ENCODE peak calls at places on chromosomes 11 and 22, in seven cellular contexts. D, S, V, G, X, U and C are unnamed samples.

GRCh38 chr11:64598797-64599697 is 8.0 kb downstream of the SLC22A12 start:
- DNase-seq in D (no peak), S (no peak), V (no peak), G (no peak), X (no peak), U (no peak), C (no peak)

GRCh38 chr22:35140879-35141745 is 75.2 kb downstream of the ISX start:
- DNase-seq in D (no peak), S (no peak), V (no peak), G (peak), X (no peak), U (no peak), C (no peak)

GRCh38 chr11:65204646-65205601 is 23.2 kb downstream of the CAPN1 start:
- DNase-seq in D (peak), S (peak), V (peak), G (peak), X (peak), U (peak), C (peak)

GRCh38 chr11:28110108-28110838 is 2.1 kb downstream of the METTL15 start:
- DNase-seq in D (peak), S (peak), V (peak), G (peak), X (peak), U (peak), C (peak)

GRCh38 chr22:24543068-24543675 is 11.8 kb downstream of the GUCD1 start:
- DNase-seq in D (no peak), S (no peak), V (no peak), G (no peak), X (no peak), U (no peak), C (no peak)

GRCh38 chr22:45276507-45276906 is 8.2 kb upstream of the UPK3A start:
- DNase-seq in D (no peak), S (no peak), V (no peak), G (no peak), X (no peak), U (no peak), C (no peak)

GRCh38 chr11:48096588-48097525 is 116.5 kb downstream of the PTPRJ start:
- DNase-seq in D (no peak), S (no peak), V (no peak), G (no peak), X (no peak), U (peak), C (no peak)

GRCh38 chr11:134074346-134074745 is 5.5 kb downstream of the JAM3 start:
- DNase-seq in D (no peak), S (no peak), V (no peak), G (no peak), X (no peak), U (no peak), C (no peak)

GRCh38 chr22:39349506-39349966 is 255 bp upstream of the SYNGR1 start:
- DNase-seq in D (no peak), S (no peak), V (peak), G (no peak), X (peak), U (no peak), C (no peak)

GRCh38 chr11:87141980-87142514 is 104.3 kb downstream of the TMEM135 start:
- DNase-seq in D (no peak), S (no peak), V (no peak), G (no peak), X (no peak), U (no peak), C (no peak)

GRCh38 chr11:4826425-4826824 is 5.3 kb downstream of the OR51F2 start:
- DNase-seq in D (no peak), S (no peak), V (no peak), G (no peak), X (no peak), U (peak), C (no peak)

GRCh38 chr22:45742866-45743450 is 71.3 kb downstream of the ATXN10 start:
- DNase-seq in D (no peak), S (no peak), V (no peak), G (no peak), X (no peak), U (peak), C (peak)

GRCh38 chr11:44861829-44862545 is 88.7 kb downstream of the TP53I11 start:
- DNase-seq in D (peak), S (peak), V (peak), G (peak), X (peak), U (peak), C (peak)

GRCh38 chr11:10899542-10899830 is 41.6 kb upstream of the ZBED5 start:
- DNase-seq in D (peak), S (no peak), V (no peak), G (peak), X (no peak), U (no peak), C (no peak)

GRCh38 chr22:45096256-45096907 is 67.3 kb upstream of the NUP50 start:
- DNase-seq in D (no peak), S (peak), V (peak), G (no peak), X (no peak), U (peak), C (peak)

GRCh38 chr11:69664901-69665300 is 10.3 kb downstream of the LTO1 start:
- DNase-seq in D (peak), S (no peak), V (no peak), G (peak), X (no peak), U (no peak), C (no peak)

GRCh38 chr11:120432056-120433018 is 79.2 kb upstream of the GRIK4 start:
- DNase-seq in D (no peak), S (peak), V (no peak), G (no peak), X (no peak), U (peak), C (peak)

GRCh38 chr11:46134540-46134939 is 13.3 kb upstream of the PHF21A start:
- DNase-seq in D (no peak), S (no peak), V (no peak), G (no peak), X (no peak), U (no peak), C (no peak)

GRCh38 chr11:116654526-116654925 is 118.3 kb downstream of the BUD13 start:
- DNase-seq in D (no peak), S (no peak), V (no peak), G (no peak), X (no peak), U (no peak), C (no peak)

GRCh38 chr11:96614846-96615245 is 225.0 kb downstream of the JRKL start:
- DNase-seq in D (no peak), S (no peak), V (no peak), G (no peak), X (no peak), U (no peak), C (no peak)

GRCh38 chr11:73236879-73237278 is 18.8 kb downstream of the P2RY2 start:
- DNase-seq in D (no peak), S (peak), V (no peak), G (peak), X (no peak), U (no peak), C (peak)